ENCODE peak calls at places on chromosomes 16 and 17, in eight cellular contexts. One of them, this sample, is unnamed.

GRCh38 chr17:62098623-62099231 is 33.6 kb upstream of the MED13 start:
- DNase-seq in neural crest cell: no peak
- DNase-seq in astrocyte of the spinal cord: no peak
- DNase-seq in AG08395: no peak
- DNase-seq in activated T-helper 9 cell treated with anti-CD3 and anti-CD28 coated beads, Interleukin-2, amount 50 U/mL, for 16 hours: no peak
- DNase-seq in NCI-H1930: no peak
- DNase-seq in CD4-positive, alpha-beta T cell: no peak
- DNase-seq in right atrium auricular region: no peak
- DNase-seq in this sample: no peak

GRCh38 chr16:52618753-52619497 is 72.0 kb upstream of the TOX3 start:
- DNase-seq in neural crest cell: no peak
- DNase-seq in NCI-H1930: no peak
- DNase-seq in CD4-positive, alpha-beta T cell: no peak
- DNase-seq in right atrium auricular region: no peak
- DNase-seq in AG08395: no peak
- DNase-seq in activated T-helper 9 cell treated with anti-CD3 and anti-CD28 coated beads, Interleukin-2, amount 50 U/mL, for 16 hours: no peak
- DNase-seq in astrocyte of the spinal cord: no peak
- DNase-seq in this sample: no peak

GRCh38 chr17:1490643-1491405 is 1.7 kb downstream of the MYO1C start:
- DNase-seq in right atrium auricular region: peak
- DNase-seq in astrocyte of the spinal cord: peak
- DNase-seq in neural crest cell: peak
- DNase-seq in AG08395: peak
- DNase-seq in activated T-helper 9 cell treated with anti-CD3 and anti-CD28 coated beads, Interleukin-2, amount 50 U/mL, for 16 hours: peak
- DNase-seq in CD4-positive, alpha-beta T cell: peak
- DNase-seq in NCI-H1930: no peak
- DNase-seq in this sample: no peak

GRCh38 chr17:72421128-72422092 is 300.6 kb downstream of the SOX9 start:
- DNase-seq in right atrium auricular region: peak
- DNase-seq in neural crest cell: no peak
- DNase-seq in astrocyte of the spinal cord: peak
- DNase-seq in CD4-positive, alpha-beta T cell: no peak
- DNase-seq in NCI-H1930: no peak
- DNase-seq in AG08395: peak
- DNase-seq in activated T-helper 9 cell treated with anti-CD3 and anti-CD28 coated beads, Interleukin-2, amount 50 U/mL, for 16 hours: peak
- DNase-seq in this sample: peak

GRCh38 chr17:2183346-2183745 is 120.2 kb downstream of the SMG6 start:
- DNase-seq in astrocyte of the spinal cord: no peak
- DNase-seq in activated T-helper 9 cell treated with anti-CD3 and anti-CD28 coated beads, Interleukin-2, amount 50 U/mL, for 16 hours: no peak
- DNase-seq in AG08395: no peak
- DNase-seq in right atrium auricular region: no peak
- DNase-seq in NCI-H1930: no peak
- DNase-seq in CD4-positive, alpha-beta T cell: no peak
- DNase-seq in neural crest cell: no peak
- DNase-seq in this sample: no peak

GRCh38 chr16:11914759-11915643 is 755 bp downstream of the GSPT1 start:
- DNase-seq in astrocyte of the spinal cord: peak
- DNase-seq in right atrium auricular region: no peak
- DNase-seq in NCI-H1930: no peak
- DNase-seq in activated T-helper 9 cell treated with anti-CD3 and anti-CD28 coated beads, Interleukin-2, amount 50 U/mL, for 16 hours: peak
- DNase-seq in CD4-positive, alpha-beta T cell: peak
- DNase-seq in AG08395: peak
- DNase-seq in neural crest cell: peak
- DNase-seq in this sample: peak

GRCh38 chr16:31129568-31130335 is 5.8 kb downstream of the PRSS8 start:
- DNase-seq in CD4-positive, alpha-beta T cell: no peak
- DNase-seq in neural crest cell: no peak
- DNase-seq in AG08395: no peak
- DNase-seq in NCI-H1930: no peak
- DNase-seq in right atrium auricular region: peak
- DNase-seq in activated T-helper 9 cell treated with anti-CD3 and anti-CD28 coated beads, Interleukin-2, amount 50 U/mL, for 16 hours: no peak
- DNase-seq in astrocyte of the spinal cord: no peak
- DNase-seq in this sample: no peak

GRCh38 chr16:47705268-47705667 is 244.1 kb downstream of the PHKB start:
- DNase-seq in CD4-positive, alpha-beta T cell: no peak
- DNase-seq in astrocyte of the spinal cord: no peak
- DNase-seq in AG08395: no peak
- DNase-seq in neural crest cell: no peak
- DNase-seq in NCI-H1930: no peak
- DNase-seq in right atrium auricular region: no peak
- DNase-seq in activated T-helper 9 cell treated with anti-CD3 and anti-CD28 coated beads, Interleukin-2, amount 50 U/mL, for 16 hours: no peak
- DNase-seq in this sample: no peak

GRCh38 chr17:50129946-50130777 is at the start of gene SAMD14:
- DNase-seq in AG08395: peak
- DNase-seq in astrocyte of the spinal cord: peak
- DNase-seq in neural crest cell: peak
- DNase-seq in activated T-helper 9 cell treated with anti-CD3 and anti-CD28 coated beads, Interleukin-2, amount 50 U/mL, for 16 hours: peak
- DNase-seq in right atrium auricular region: no peak
- DNase-seq in NCI-H1930: no peak
- DNase-seq in CD4-positive, alpha-beta T cell: peak
- DNase-seq in this sample: no peak

GRCh38 chr17:16939606-16940115 is 32.3 kb downstream of the TNFRSF13B start:
- DNase-seq in astrocyte of the spinal cord: no peak
- DNase-seq in CD4-positive, alpha-beta T cell: no peak
- DNase-seq in right atrium auricular region: no peak
- DNase-seq in neural crest cell: no peak
- DNase-seq in NCI-H1930: no peak
- DNase-seq in AG08395: no peak
- DNase-seq in activated T-helper 9 cell treated with anti-CD3 and anti-CD28 coated beads, Interleukin-2, amount 50 U/mL, for 16 hours: no peak
- DNase-seq in this sample: no peak

GRCh38 chr17:63774141-63774981 is at the start of gene DDX42:
- DNase-seq in AG08395: peak
- DNase-seq in activated T-helper 9 cell treated with anti-CD3 and anti-CD28 coated beads, Interleukin-2, amount 50 U/mL, for 16 hours: peak
- DNase-seq in NCI-H1930: peak
- DNase-seq in right atrium auricular region: peak
- DNase-seq in astrocyte of the spinal cord: peak
- DNase-seq in CD4-positive, alpha-beta T cell: peak
- DNase-seq in neural crest cell: peak
- DNase-seq in this sample: peak

GRCh38 chr16:54342001-54342776 is 55.6 kb upstream of the IRX3 start:
- DNase-seq in astrocyte of the spinal cord: no peak
- DNase-seq in neural crest cell: no peak
- DNase-seq in AG08395: no peak
- DNase-seq in right atrium auricular region: no peak
- DNase-seq in CD4-positive, alpha-beta T cell: no peak
- DNase-seq in activated T-helper 9 cell treated with anti-CD3 and anti-CD28 coated beads, Interleukin-2, amount 50 U/mL, for 16 hours: no peak
- DNase-seq in NCI-H1930: no peak
- DNase-seq in this sample: peak

GRCh38 chr17:6072157-6072556 is 2.0 kb downstream of the WSCD1 start:
- DNase-seq in astrocyte of the spinal cord: peak
- DNase-seq in right atrium auricular region: no peak
- DNase-seq in NCI-H1930: no peak
- DNase-seq in CD4-positive, alpha-beta T cell: no peak
- DNase-seq in activated T-helper 9 cell treated with anti-CD3 and anti-CD28 coated beads, Interleukin-2, amount 50 U/mL, for 16 hours: no peak
- DNase-seq in neural crest cell: no peak
- DNase-seq in AG08395: peak
- DNase-seq in this sample: no peak

GRCh38 chr17:29107933-29108805 is 65.2 kb downstream of the PIPOX start:
- DNase-seq in NCI-H1930: no peak
- DNase-seq in neural crest cell: no peak
- DNase-seq in activated T-helper 9 cell treated with anti-CD3 and anti-CD28 coated beads, Interleukin-2, amount 50 U/mL, for 16 hours: no peak
- DNase-seq in AG08395: no peak
- DNase-seq in astrocyte of the spinal cord: no peak
- DNase-seq in CD4-positive, alpha-beta T cell: no peak
- DNase-seq in right atrium auricular region: no peak
- DNase-seq in this sample: peak

GRCh38 chr17:43125967-43126910 is 1.1 kb upstream of the BRCA1 start:
- DNase-seq in right atrium auricular region: no peak
- DNase-seq in neural crest cell: no peak
- DNase-seq in CD4-positive, alpha-beta T cell: peak
- DNase-seq in NCI-H1930: no peak
- DNase-seq in AG08395: no peak
- DNase-seq in astrocyte of the spinal cord: no peak
- DNase-seq in activated T-helper 9 cell treated with anti-CD3 and anti-CD28 coated beads, Interleukin-2, amount 50 U/mL, for 16 hours: no peak
- DNase-seq in this sample: no peak

GRCh38 chr16:65429504-65430149 is 307.8 kb upstream of the CDH11 start:
- DNase-seq in activated T-helper 9 cell treated with anti-CD3 and anti-CD28 coated beads, Interleukin-2, amount 50 U/mL, for 16 hours: no peak
- DNase-seq in AG08395: no peak
- DNase-seq in right atrium auricular region: no peak
- DNase-seq in CD4-positive, alpha-beta T cell: no peak
- DNase-seq in NCI-H1930: no peak
- DNase-seq in neural crest cell: no peak
- DNase-seq in astrocyte of the spinal cord: no peak
- DNase-seq in this sample: no peak

GRCh38 chr17:17151962-17152361 is 54.2 kb downstream of the PLD6 start:
- DNase-seq in CD4-positive, alpha-beta T cell: peak
- DNase-seq in NCI-H1930: no peak
- DNase-seq in right atrium auricular region: peak
- DNase-seq in activated T-helper 9 cell treated with anti-CD3 and anti-CD28 coated beads, Interleukin-2, amount 50 U/mL, for 16 hours: no peak
- DNase-seq in astrocyte of the spinal cord: peak
- DNase-seq in AG08395: peak
- DNase-seq in neural crest cell: no peak
- DNase-seq in this sample: peak

GRCh38 chr17:65261682-65262636 is 124.8 kb downstream of the RGS9 start:
- DNase-seq in activated T-helper 9 cell treated with anti-CD3 and anti-CD28 coated beads, Interleukin-2, amount 50 U/mL, for 16 hours: no peak
- DNase-seq in neural crest cell: no peak
- DNase-seq in CD4-positive, alpha-beta T cell: no peak
- DNase-seq in AG08395: peak
- DNase-seq in NCI-H1930: no peak
- DNase-seq in astrocyte of the spinal cord: no peak
- DNase-seq in right atrium auricular region: no peak
- DNase-seq in this sample: peak

GRCh38 chr17:74337834-74338500 is 11.9 kb downstream of the KIF19 start:
- DNase-seq in activated T-helper 9 cell treated with anti-CD3 and anti-CD28 coated beads, Interleukin-2, amount 50 U/mL, for 16 hours: no peak
- DNase-seq in astrocyte of the spinal cord: no peak
- DNase-seq in NCI-H1930: no peak
- DNase-seq in AG08395: no peak
- DNase-seq in CD4-positive, alpha-beta T cell: no peak
- DNase-seq in right atrium auricular region: no peak
- DNase-seq in neural crest cell: no peak
- DNase-seq in this sample: no peak

GRCh38 chr16:76035689-76036088 is 241.5 kb upstream of the CNTNAP4 start:
- DNase-seq in neural crest cell: no peak
- DNase-seq in CD4-positive, alpha-beta T cell: no peak
- DNase-seq in right atrium auricular region: no peak
- DNase-seq in AG08395: no peak
- DNase-seq in NCI-H1930: no peak
- DNase-seq in astrocyte of the spinal cord: no peak
- DNase-seq in activated T-helper 9 cell treated with anti-CD3 and anti-CD28 coated beads, Interleukin-2, amount 50 U/mL, for 16 hours: no peak
- DNase-seq in this sample: no peak

GRCh38 chr17:7238418-7239090 is 703 bp downstream of the PHF23 start:
- DNase-seq in right atrium auricular region: no peak
- DNase-seq in neural crest cell: no peak
- DNase-seq in NCI-H1930: no peak
- DNase-seq in astrocyte of the spinal cord: no peak
- DNase-seq in AG08395: no peak
- DNase-seq in activated T-helper 9 cell treated with anti-CD3 and anti-CD28 coated beads, Interleukin-2, amount 50 U/mL, for 16 hours: no peak
- DNase-seq in CD4-positive, alpha-beta T cell: no peak
- DNase-seq in this sample: peak

GRCh38 chr17:77186141-77186604 is 45.4 kb downstream of the SEC14L1 start:
- DNase-seq in right atrium auricular region: no peak
- DNase-seq in AG08395: no peak
- DNase-seq in astrocyte of the spinal cord: no peak
- DNase-seq in activated T-helper 9 cell treated with anti-CD3 and anti-CD28 coated beads, Interleukin-2, amount 50 U/mL, for 16 hours: no peak
- DNase-seq in neural crest cell: no peak
- DNase-seq in NCI-H1930: no peak
- DNase-seq in CD4-positive, alpha-beta T cell: no peak
- DNase-seq in this sample: no peak

GRCh38 chr17:21164226-21165019 is 37.7 kb downstream of the DHRS7B start:
- DNase-seq in neural crest cell: no peak
- DNase-seq in CD4-positive, alpha-beta T cell: no peak
- DNase-seq in right atrium auricular region: peak
- DNase-seq in activated T-helper 9 cell treated with anti-CD3 and anti-CD28 coated beads, Interleukin-2, amount 50 U/mL, for 16 hours: no peak
- DNase-seq in NCI-H1930: no peak
- DNase-seq in astrocyte of the spinal cord: no peak
- DNase-seq in AG08395: no peak
- DNase-seq in this sample: peak

GRCh38 chr17:39187152-39187830 is 10.2 kb downstream of the CACNB1 start:
- DNase-seq in AG08395: no peak
- DNase-seq in NCI-H1930: no peak
- DNase-seq in neural crest cell: no peak
- DNase-seq in CD4-positive, alpha-beta T cell: no peak
- DNase-seq in activated T-helper 9 cell treated with anti-CD3 and anti-CD28 coated beads, Interleukin-2, amount 50 U/mL, for 16 hours: no peak
- DNase-seq in astrocyte of the spinal cord: no peak
- DNase-seq in right atrium auricular region: no peak
- DNase-seq in this sample: no peak

GRCh38 chr17:45123076-45123770 is 9.1 kb downstream of the PLCD3 start:
- DNase-seq in right atrium auricular region: no peak
- DNase-seq in AG08395: no peak
- DNase-seq in astrocyte of the spinal cord: no peak
- DNase-seq in neural crest cell: no peak
- DNase-seq in activated T-helper 9 cell treated with anti-CD3 and anti-CD28 coated beads, Interleukin-2, amount 50 U/mL, for 16 hours: no peak
- DNase-seq in NCI-H1930: no peak
- DNase-seq in CD4-positive, alpha-beta T cell: no peak
- DNase-seq in this sample: no peak

GRCh38 chr17:81432873-81433451 is 37.7 kb downstream of the BAHCC1 start:
- DNase-seq in CD4-positive, alpha-beta T cell: no peak
- DNase-seq in neural crest cell: no peak
- DNase-seq in activated T-helper 9 cell treated with anti-CD3 and anti-CD28 coated beads, Interleukin-2, amount 50 U/mL, for 16 hours: no peak
- DNase-seq in AG08395: no peak
- DNase-seq in right atrium auricular region: no peak
- DNase-seq in astrocyte of the spinal cord: peak
- DNase-seq in NCI-H1930: peak
- DNase-seq in this sample: no peak

GRCh38 chr17:81335388-81336157 is 40.5 kb upstream of the SLC38A10 start:
- DNase-seq in activated T-helper 9 cell treated with anti-CD3 and anti-CD28 coated beads, Interleukin-2, amount 50 U/mL, for 16 hours: no peak
- DNase-seq in NCI-H1930: no peak
- DNase-seq in CD4-positive, alpha-beta T cell: no peak
- DNase-seq in astrocyte of the spinal cord: no peak
- DNase-seq in AG08395: no peak
- DNase-seq in neural crest cell: no peak
- DNase-seq in right atrium auricular region: no peak
- DNase-seq in this sample: no peak

GRCh38 chr17:14805348-14805747 is 459.8 kb downstream of the PMP22 start:
- DNase-seq in right atrium auricular region: no peak
- DNase-seq in NCI-H1930: no peak
- DNase-seq in CD4-positive, alpha-beta T cell: no peak
- DNase-seq in AG08395: no peak
- DNase-seq in activated T-helper 9 cell treated with anti-CD3 and anti-CD28 coated beads, Interleukin-2, amount 50 U/mL, for 16 hours: no peak
- DNase-seq in astrocyte of the spinal cord: no peak
- DNase-seq in neural crest cell: no peak
- DNase-seq in this sample: peak

GRCh38 chr16:19478505-19478904 is 43.4 kb downstream of the GDE1 start:
- DNase-seq in AG08395: no peak
- DNase-seq in right atrium auricular region: no peak
- DNase-seq in astrocyte of the spinal cord: no peak
- DNase-seq in CD4-positive, alpha-beta T cell: no peak
- DNase-seq in activated T-helper 9 cell treated with anti-CD3 and anti-CD28 coated beads, Interleukin-2, amount 50 U/mL, for 16 hours: no peak
- DNase-seq in neural crest cell: no peak
- DNase-seq in NCI-H1930: no peak
- DNase-seq in this sample: no peak

GRCh38 chr17:48211011-48211410 is 103.4 kb downstream of the SNX11 start:
- DNase-seq in neural crest cell: no peak
- DNase-seq in right atrium auricular region: no peak
- DNase-seq in CD4-positive, alpha-beta T cell: no peak
- DNase-seq in activated T-helper 9 cell treated with anti-CD3 and anti-CD28 coated beads, Interleukin-2, amount 50 U/mL, for 16 hours: no peak
- DNase-seq in AG08395: no peak
- DNase-seq in NCI-H1930: no peak
- DNase-seq in astrocyte of the spinal cord: no peak
- DNase-seq in this sample: no peak

GRCh38 chr17:81429353-81429774 is 34.1 kb downstream of the BAHCC1 start:
- DNase-seq in AG08395: peak
- DNase-seq in astrocyte of the spinal cord: peak
- DNase-seq in neural crest cell: no peak
- DNase-seq in NCI-H1930: no peak
- DNase-seq in CD4-positive, alpha-beta T cell: peak
- DNase-seq in activated T-helper 9 cell treated with anti-CD3 and anti-CD28 coated beads, Interleukin-2, amount 50 U/mL, for 16 hours: no peak
- DNase-seq in right atrium auricular region: peak
- DNase-seq in this sample: peak